ENCODE peak calls at places on chromosomes 4 and X, in eight cellular contexts. P, J, R, S, L, V, I and K are unnamed samples.

GRCh38 chr4:123953556-123953955 is 557.0 kb downstream of the SPRY1 start:
- DNase-seq in J (no peak), S (no peak), R (no peak), L (no peak), P (no peak), I (no peak), V (no peak), K (no peak)

GRCh38 chr4:7646384-7647061 is 211.8 kb upstream of the PSAPL1 start:
- DNase-seq in J (no peak), R (no peak), V (no peak), S (no peak), P (no peak), L (no peak), I (no peak), K (no peak)

GRCh38 chr4:145406970-145407369 is 74.7 kb upstream of the SMAD1 start:
- DNase-seq in I (no peak), R (peak; percentile 10), P (no peak), V (no peak), J (no peak), L (no peak), S (no peak), K (no peak)

GRCh38 chrX:150236304-150236703 is 126.8 kb upstream of the MAMLD1 start:
- DNase-seq in I (no peak), S (peak; percentile 16), J (no peak), V (no peak), R (peak; percentile 53), L (no peak), P (no peak), K (no peak)

GRCh38 chr4:101259876-101260275 is 87.5 kb downstream of the PPP3CA start:
- DNase-seq in J (peak; percentile 79), L (no peak), I (no peak), V (no peak), S (no peak), R (peak; percentile 53), P (no peak), K (peak; percentile 8)

GRCh38 chr4:94453534-94453963 is 1.8 kb downstream of the PDLIM5 start:
- DNase-seq in V (no peak), R (no peak), I (no peak), J (no peak), L (no peak), S (no peak), P (no peak), K (no peak)

GRCh38 chr4:186037692-186038658 is 31.0 kb upstream of the TLR3 start:
- DNase-seq in P (peak; percentile 59), L (peak; percentile 51), S (peak; percentile 71), J (peak; percentile 63), V (peak; percentile 65), I (peak; percentile 73), R (peak; percentile 69), K (no peak)

GRCh38 chr4:81142744-81143143 is 72.3 kb downstream of the PRKG2 start:
- DNase-seq in I (no peak), J (no peak), P (peak; percentile 38), V (peak; percentile 17), S (no peak), L (no peak), R (peak; percentile 46), K (no peak)

GRCh38 chr4:165301833-165302232 is 25.6 kb upstream of the MSMO1 start:
- DNase-seq in R (peak; percentile 28), S (no peak), J (peak; percentile 48), L (no peak), V (no peak), I (no peak), P (no peak), K (no peak)

GRCh38 chr4:6574747-6575502 is at the start of gene MAN2B2:
- DNase-seq in I (peak; percentile 80), R (peak; percentile 68), J (peak; percentile 84), S (peak; percentile 97), P (peak; percentile 31), L (peak; percentile 96), V (peak; percentile 63), K (peak; percentile 84)

GRCh38 chr4:99861120-99861905 is 32.9 kb downstream of the LAMTOR3 start:
- DNase-seq in L (no peak), I (no peak), R (no peak), S (no peak), P (no peak), V (no peak), J (peak; percentile 93), K (no peak)